ENCODE peak calls at places on chromosomes 6 and 20, in seven cellular contexts. O, C, Y, D, Q, V and F are unnamed samples.

GRCh38 chr6:157954150-157955117 is 27.2 kb upstream of the SYNJ2 start:
- DNase-seq in O (no peak), C (no peak), Y (peak; percentile 65), D (no peak), Q (peak; percentile 56), V (no peak), F (no peak)

GRCh38 chr20:44526129-44526528 is 4.3 kb upstream of the SERINC3 start:
- DNase-seq in O (no peak), C (no peak), Y (peak; percentile 45), D (no peak), Q (peak; percentile 59), V (no peak), F (no peak)

GRCh38 chr20:36792422-36792821 is 18.9 kb upstream of the DSN1 start:
- DNase-seq in O (peak; percentile 77), C (peak; percentile 70), Y (peak; percentile 68), D (peak; percentile 31), Q (peak; percentile 31), V (no peak), F (peak; percentile 87)

GRCh38 chr6:111002350-111002749 is 20.5 kb downstream of the RPF2 start:
- DNase-seq in O (no peak), C (no peak), Y (no peak), D (no peak), Q (no peak), V (no peak), F (no peak)

GRCh38 chr6:109769213-109769612 is 78.1 kb downstream of the FIG4 start:
- DNase-seq in O (peak; percentile 74), C (no peak), Y (no peak), D (no peak), Q (no peak), V (no peak), F (no peak)

GRCh38 chr6:5361371-5361770 is 100.1 kb downstream of the FARS2 start:
- DNase-seq in O (no peak), C (no peak), Y (peak; percentile 96), D (no peak), Q (no peak), V (no peak), F (no peak)

GRCh38 chr20:26216025-26216424 is 519.4 kb upstream of the ZNF337 start:
- DNase-seq in O (no peak), C (no peak), Y (no peak), D (no peak), Q (peak; percentile 3), V (no peak), F (no peak)

GRCh38 chr6:31779908-31780307 is 2.8 kb upstream of the VWA7 start:
- DNase-seq in O (no peak), C (no peak), Y (no peak), D (no peak), Q (no peak), V (no peak), F (no peak)

GRCh38 chr6:20483902-20484497 is 50.3 kb upstream of the CDKAL1 start:
- DNase-seq in O (no peak), C (no peak), Y (no peak), D (no peak), Q (no peak), V (no peak), F (no peak)

GRCh38 chr6:125516644-125517043 is 214.9 kb upstream of the HDDC2 start:
- DNase-seq in O (no peak), C (no peak), Y (no peak), D (no peak), Q (no peak), V (no peak), F (no peak)

GRCh38 chr6:52691718-52692117 is 20.8 kb downstream of the TMEM14A start:
- DNase-seq in O (no peak), C (no peak), Y (no peak), D (no peak), Q (no peak), V (no peak), F (no peak)

GRCh38 chr6:160810238-160810637 is 108.2 kb downstream of the PLG start:
- DNase-seq in O (no peak), C (no peak), Y (no peak), D (no peak), Q (peak; percentile 41), V (no peak), F (no peak)

GRCh38 chr6:53119349-53119748 is 29.3 kb downstream of the GCM1 start:
- DNase-seq in O (no peak), C (no peak), Y (no peak), D (no peak), Q (no peak), V (no peak), F (no peak)

GRCh38 chr20:2130062-2130591 is 28.5 kb downstream of the STK35 start:
- DNase-seq in O (no peak), C (no peak), Y (no peak), D (no peak), Q (no peak), V (no peak), F (no peak)

GRCh38 chr6:107075951-107076381 is 39.3 kb downstream of the BEND3 start:
- DNase-seq in O (peak; percentile 54), C (no peak), Y (no peak), D (no peak), Q (peak; percentile 9), V (no peak), F (no peak)

GRCh38 chr6:50925548-50925947 is 106.9 kb downstream of the TFAP2B start:
- DNase-seq in O (no peak), C (no peak), Y (no peak), D (no peak), Q (no peak), V (no peak), F (no peak)

GRCh38 chr6:84752118-84752850 is 12.1 kb downstream of the TBX18 start:
- DNase-seq in O (no peak), C (no peak), Y (no peak), D (no peak), Q (no peak), V (no peak), F (no peak)

GRCh38 chr20:13013411-13013810 is 4.6 kb downstream of the SPTLC3 start:
- DNase-seq in O (no peak), C (no peak), Y (no peak), D (no peak), Q (no peak), V (no peak), F (no peak)

GRCh38 chr6:98041921-98042320 is 758.9 kb upstream of the MMS22L start:
- DNase-seq in O (no peak), C (peak; percentile 52), Y (no peak), D (no peak), Q (no peak), V (no peak), F (no peak)

GRCh38 chr6:76162811-76163210 is 90.3 kb upstream of the IMPG1 start:
- DNase-seq in O (no peak), C (no peak), Y (no peak), D (no peak), Q (no peak), V (no peak), F (no peak)

GRCh38 chr6:56713285-56713684 is 70.6 kb upstream of the DST start:
- DNase-seq in O (no peak), C (no peak), Y (peak; percentile 85), D (no peak), Q (peak; percentile 84), V (no peak), F (no peak)

GRCh38 chr6:5645275-5645674 is 361.4 kb downstream of the NRN1 start:
- DNase-seq in O (no peak), C (peak; percentile 49), Y (no peak), D (no peak), Q (no peak), V (no peak), F (no peak)

DNA sequence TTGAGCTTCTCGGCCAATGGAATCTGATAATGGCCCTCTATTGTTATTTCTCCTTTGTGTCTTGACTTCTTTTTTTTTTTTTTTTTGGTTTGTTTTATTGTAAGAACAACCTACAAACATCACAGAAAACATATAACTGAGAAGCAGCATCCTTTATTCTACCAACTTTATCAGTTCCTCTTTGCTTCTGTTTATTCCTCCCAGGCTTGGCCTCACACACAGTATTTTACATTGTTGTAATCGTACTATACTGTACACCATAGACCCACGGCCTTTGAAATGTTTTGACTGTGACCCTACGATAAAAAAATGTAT is 558 bp upstream of the CCDC167 start:
- DNase-seq in O (no peak), C (no peak), Y (no peak), D (no peak), Q (no peak), V (no peak), F (no peak)
- H3K4me1 ChIP-seq in O (peaks cover 46% of the 10 kb centered on the region), C (peaks cover 44% of the 10 kb centered on the region), Y (peaks cover 7% of the 10 kb centered on the region), D (peaks cover 5% of the 10 kb centered on the region), Q (peaks cover 7% of the 10 kb centered on the region), V (peaks cover 45% of the 10 kb centered on the region), F (no peaks in the 10 kb centered on the region)

DNA sequence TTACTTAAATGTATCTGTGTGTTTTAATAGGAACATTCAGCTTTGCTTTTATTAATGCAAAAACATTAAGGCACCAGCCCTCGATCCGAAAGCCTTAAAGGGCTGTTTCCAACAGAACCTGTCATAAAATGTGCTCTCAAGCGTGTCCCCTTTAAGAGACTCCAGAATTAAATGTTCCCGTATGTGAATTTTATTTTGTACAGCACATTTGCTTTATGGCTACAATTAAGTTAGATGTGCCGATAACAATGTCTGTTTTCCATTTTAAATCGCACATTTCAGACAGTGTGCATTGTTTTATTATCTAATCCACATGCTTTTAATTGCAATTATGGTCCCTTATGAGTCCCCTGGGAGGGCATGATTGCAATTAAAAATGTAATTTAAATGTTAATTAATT is 198.9 kb downstream of the TSHZ2 start:
- DNase-seq in O (no peak), C (peak; percentile 62), Y (no peak), D (no peak), Q (no peak), V (no peak), F (no peak)
- H3K4me3 ChIP-seq in O (no peak overlapping the region), C (no peak overlapping the region), Y (no peak overlapping the region), D (no peak overlapping the region), Q (no peak overlapping the region), V (no peak overlapping the region), F (no peak overlapping the region)

GRCh38 chr6:135630789-135631376 is 133.3 kb upstream of the AHI1 start:
- DNase-seq in O (no peak), C (no peak), Y (peak; percentile 91), D (no peak), Q (no peak), V (no peak), F (no peak)

GRCh38 chr6:135637701-135638100 is 140.2 kb upstream of the AHI1 start:
- DNase-seq in O (no peak), C (no peak), Y (no peak), D (no peak), Q (no peak), V (no peak), F (no peak)

GRCh38 chr6:135638108-135638507 is 140.6 kb upstream of the AHI1 start:
- DNase-seq in O (no peak), C (no peak), Y (no peak), D (no peak), Q (no peak), V (no peak), F (no peak)

DNA sequence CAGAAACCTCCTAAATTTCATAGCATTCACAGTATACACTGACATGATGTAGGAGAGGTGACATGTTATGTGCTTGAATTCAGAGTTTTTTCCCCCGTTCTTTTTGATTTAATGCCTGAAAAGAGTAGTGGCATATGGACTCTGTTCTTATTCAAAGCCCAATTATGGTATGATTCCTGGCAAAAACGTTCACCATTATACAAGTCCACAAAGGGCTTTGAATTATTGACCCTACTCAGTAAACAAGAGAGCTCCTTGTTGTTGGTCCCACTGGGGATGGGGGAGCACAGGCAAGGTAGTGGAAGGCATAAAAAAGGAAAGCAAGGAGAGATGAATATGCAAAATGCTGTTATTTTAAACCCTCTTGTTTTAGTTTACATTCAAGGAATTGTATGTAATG is 136.0 kb upstream of the AHI1 start:
- DNase-seq in O (no peak), C (no peak), Y (no peak), D (no peak), Q (no peak), V (no peak), F (no peak)
- H3K9ac ChIP-seq in O (no peak overlapping the region), C (no peak overlapping the region), Y (no peak overlapping the region), D (no peak overlapping the region), Q (no peak overlapping the region), V (no peak overlapping the region), F (no peak overlapping the region)

GRCh38 chr6:131828946-131829345 is 21.1 kb downstream of the ENPP1 start:
- DNase-seq in O (no peak), C (no peak), Y (no peak), D (no peak), Q (no peak), V (no peak), F (no peak)
- H3K4me1 ChIP-seq in O (no peaks in the 10 kb centered on the region), C (no peaks in the 10 kb centered on the region), Y (no peaks in the 10 kb centered on the region), D (no peaks in the 10 kb centered on the region), Q (no peaks in the 10 kb centered on the region), V (no peaks in the 10 kb centered on the region), F (no peaks in the 10 kb centered on the region)